ENCODE peak calls at places on chromosomes 12 and 14, in six cellular contexts. T, O, Y, R, U and H are unnamed samples.

GRCh38 chr12:122135437-122136031 is 38.5 kb downstream of the IL31 start:
- DNase-seq in T (no peak), O (no peak), Y (no peak), R (no peak), U (no peak), H (no peak)

GRCh38 chr12:107704056-107704455 is 18.5 kb downstream of the PWP1 start:
- DNase-seq in T (no peak), O (peak), Y (no peak), R (no peak), U (no peak), H (no peak)

GRCh38 chr14:32607399-32607798 is 278.3 kb downstream of the AKAP6 start:
- DNase-seq in T (no peak), O (peak), Y (no peak), R (no peak), U (no peak), H (no peak)

GRCh38 chr14:57389646-57390036 is 745 bp upstream of the NAA30 start:
- DNase-seq in T (no peak), O (no peak), Y (no peak), R (no peak), U (no peak), H (peak)

GRCh38 chr14:68538641-68539040 is 254.2 kb downstream of the ZFP36L1 start:
- DNase-seq in T (peak), O (no peak), Y (no peak), R (no peak), U (no peak), H (no peak)

GRCh38 chr14:25396128-25396527 is 346.2 kb upstream of the STXBP6 start:
- DNase-seq in T (no peak), O (no peak), Y (no peak), R (no peak), U (no peak), H (no peak)

GRCh38 chr12:93841671-93842070 is 164.5 kb downstream of the CRADD start:
- DNase-seq in T (no peak), O (no peak), Y (no peak), R (no peak), U (no peak), H (no peak)

GRCh38 chr14:77014004-77014604 is 14.4 kb downstream of the IRF2BPL start:
- DNase-seq in T (peak), O (peak), Y (peak), R (no peak), U (no peak), H (no peak)

GRCh38 chr12:104316936-104317335 is 13.4 kb downstream of the EID3 start:
- DNase-seq in T (no peak), O (no peak), Y (no peak), R (no peak), U (no peak), H (no peak)

GRCh38 chr12:104498211-104498801 is 41.6 kb downstream of the CHST11 start:
- DNase-seq in T (no peak), O (peak), Y (no peak), R (peak), U (no peak), H (peak)

GRCh38 chr14:26765768-26766550 is 168.1 kb upstream of the NOVA1 start:
- DNase-seq in T (peak), O (peak), Y (peak), R (no peak), U (peak), H (no peak)

GRCh38 chr12:49762468-49762847 is 21.1 kb downstream of the TMBIM6 start:
- DNase-seq in T (no peak), O (no peak), Y (no peak), R (no peak), U (no peak), H (no peak)

GRCh38 chr12:75478395-75478794 is 2.2 kb upstream of the GLIPR1 start:
- DNase-seq in T (no peak), O (peak), Y (no peak), R (no peak), U (no peak), H (peak)

GRCh38 chr12:55629058-55629841 is 7.4 kb upstream of the OR10P1 start:
- DNase-seq in T (no peak), O (no peak), Y (no peak), R (no peak), U (no peak), H (no peak)

GRCh38 chr12:111434680-111435338 is 29.1 kb downstream of the SH2B3 start:
- DNase-seq in T (no peak), O (peak), Y (peak), R (no peak), U (no peak), H (peak)
- H3K4me3 ChIP-seq in T (no peak), O (peak), Y (peak), R (no peak), U (no peak), H (peak)

GRCh38 chr12:34126805-34127204 is 104.5 kb downstream of the ALG10 start:
- DNase-seq in T (no peak), O (no peak), Y (no peak), R (no peak), U (no peak), H (no peak)

GRCh38 chr12:34124608-34125007 is 102.3 kb downstream of the ALG10 start:
- DNase-seq in T (no peak), O (no peak), Y (no peak), R (no peak), U (no peak), H (no peak)

GRCh38 chr12:34121360-34121759 is 99.1 kb downstream of the ALG10 start:
- DNase-seq in T (no peak), O (no peak), Y (no peak), R (no peak), U (no peak), H (no peak)

DNA sequence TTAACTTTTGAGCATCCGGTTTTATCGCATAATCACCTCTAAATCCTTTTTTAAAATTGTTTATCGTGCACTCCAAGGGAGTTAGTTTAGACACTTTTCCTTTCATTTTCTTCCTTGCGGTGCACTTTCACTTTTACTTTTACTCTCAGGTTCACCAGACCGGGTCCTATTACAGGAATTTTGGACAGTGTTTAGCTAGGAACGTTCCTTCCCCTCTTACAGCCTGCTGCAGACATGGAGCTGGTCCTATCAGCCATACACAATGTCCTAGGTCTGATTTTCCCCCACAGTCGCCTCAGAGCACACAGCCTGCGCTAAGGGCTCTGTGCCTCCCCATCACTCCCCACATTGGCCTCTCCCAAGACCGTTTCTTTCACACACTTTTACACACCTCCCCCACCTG is 103.9 kb downstream of the ALG10 start:
- DNase-seq in T (no peak), O (no peak), Y (no peak), R (no peak), U (no peak), H (peak)
- H3K4me3 ChIP-seq in T (no peak), O (no peak), Y (no peak), R (no peak), U (no peak), H (peak)

DNA sequence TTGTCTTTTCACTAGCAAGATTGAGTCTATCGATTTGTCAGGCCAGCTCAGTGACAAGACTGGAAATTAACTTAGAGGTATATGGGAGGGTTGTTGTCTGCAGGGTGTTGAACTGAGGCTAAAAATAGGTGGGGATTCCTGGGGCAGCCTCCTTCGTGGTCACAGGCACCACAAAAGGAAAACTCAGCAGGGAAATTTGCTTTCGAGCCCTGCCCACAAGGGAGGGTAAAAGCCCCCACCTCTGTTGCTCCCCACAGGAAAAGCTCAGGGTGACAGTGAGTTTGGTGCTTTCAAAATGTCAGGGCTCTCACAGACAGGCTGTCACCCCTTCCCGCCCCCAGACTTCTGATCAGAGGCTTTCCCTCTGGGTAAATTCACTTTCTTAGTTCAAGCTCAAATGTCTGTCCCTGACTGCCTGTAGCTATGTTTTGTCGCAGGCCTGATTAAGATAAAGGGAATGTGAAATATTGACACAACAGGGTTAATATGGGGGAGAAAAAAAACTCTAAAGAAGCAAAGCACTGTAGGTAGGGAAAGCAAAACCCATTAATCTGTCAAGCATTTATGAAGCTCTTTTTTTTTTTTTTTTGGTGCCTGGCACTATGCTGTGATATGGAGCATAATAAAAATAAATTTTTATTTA is 11.7 kb upstream of the NFKBIA start:
- DNase-seq in T (no peak), O (no peak), Y (no peak), R (no peak), U (no peak), H (peak)
- H3K4me3 ChIP-seq in T (no peak), O (no peak), Y (no peak), R (no peak), U (no peak), H (no peak)

GRCh38 chr12:125329239-125330238 is 264.3 kb downstream of the AACS start:
- DNase-seq in T (peak), O (peak), Y (no peak), R (no peak), U (no peak), H (no peak)

GRCh38 chr12:125336246-125336645 is 271.0 kb downstream of the AACS start:
- DNase-seq in T (no peak), O (no peak), Y (no peak), R (no peak), U (no peak), H (no peak)

GRCh38 chr12:125332900-125333299 is 267.7 kb downstream of the AACS start:
- DNase-seq in T (no peak), O (no peak), Y (no peak), R (no peak), U (no peak), H (no peak)

GRCh38 chr12:125330645-125331341 is 265.6 kb downstream of the AACS start:
- DNase-seq in T (peak), O (peak), Y (peak), R (peak), U (no peak), H (peak)

DNA sequence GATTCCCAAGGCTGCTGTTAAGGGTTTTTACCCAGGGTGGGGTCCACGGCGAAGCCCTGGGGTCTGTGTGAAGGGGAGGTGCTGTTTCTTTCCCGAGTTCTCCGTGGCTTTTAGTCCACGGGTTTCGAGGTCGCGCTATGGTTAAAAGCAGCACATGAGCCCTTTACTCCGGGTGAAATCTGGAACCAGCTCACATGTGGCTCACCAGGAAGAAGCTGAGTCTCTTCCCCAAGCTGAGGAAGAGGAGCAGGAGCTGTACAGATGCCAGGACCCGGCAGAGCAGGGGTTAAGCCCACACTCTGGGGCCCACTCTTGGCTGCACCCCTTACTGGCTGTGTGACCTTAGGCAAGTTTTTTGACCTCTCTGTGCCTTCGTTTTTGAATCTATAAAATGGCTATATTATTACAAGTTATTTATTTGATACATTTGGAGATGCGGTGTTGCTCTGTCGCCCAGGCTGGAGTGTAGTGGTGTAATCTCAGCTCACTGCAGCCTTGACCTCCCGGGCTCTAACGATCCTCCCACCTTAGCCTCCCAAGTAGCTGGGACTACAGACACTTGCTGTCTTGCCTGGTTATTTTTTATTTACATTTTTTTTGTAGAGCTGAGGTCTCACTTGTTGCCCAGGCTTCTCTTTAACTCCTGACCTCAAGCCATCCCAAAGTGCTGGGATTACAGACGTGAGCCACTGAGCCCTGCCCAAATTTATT is 266.3 kb downstream of the AACS start:
- DNase-seq in T (no peak), O (no peak), Y (no peak), R (no peak), U (no peak), H (no peak)
- H3K4me3 ChIP-seq in T (peak), O (peak), Y (peak), R (no peak), U (peak), H (no peak)

GRCh38 chr14:104530651-104531050 is 48.9 kb upstream of the C14orf180 start:
- DNase-seq in T (no peak), O (no peak), Y (no peak), R (no peak), U (no peak), H (no peak)
- H3K4me3 ChIP-seq in T (no peak), O (no peak), Y (no peak), R (no peak), U (no peak), H (no peak)

GRCh38 chr14:60349663-60350365 is 100.8 kb downstream of the PPM1A start:
- DNase-seq in T (peak), O (peak), Y (no peak), R (peak), U (peak), H (peak)
- H3K4me3 ChIP-seq in T (peak), O (no peak), Y (peak), R (no peak), U (no peak), H (no peak)

DNA sequence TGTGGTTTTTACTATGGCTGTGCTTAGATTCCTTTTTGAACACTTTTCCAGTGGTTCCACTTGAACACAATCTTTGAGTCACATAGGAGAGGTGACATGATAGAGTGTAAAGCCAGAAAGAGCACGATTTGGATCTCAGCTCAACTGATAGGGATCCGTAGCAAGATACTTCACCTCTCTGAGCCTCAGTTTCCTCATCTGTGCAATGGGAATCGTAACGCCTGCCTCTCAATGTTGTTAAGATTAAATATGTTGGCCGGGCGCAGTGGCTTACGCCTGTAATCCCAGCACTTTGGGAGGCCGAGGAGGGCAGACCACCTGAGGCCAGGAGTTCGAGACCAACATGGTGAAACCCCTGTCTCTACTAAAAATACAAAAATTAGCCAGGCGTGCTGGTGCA is 590 bp upstream of the BCL2L14 start:
- DNase-seq in T (no peak), O (no peak), Y (no peak), R (no peak), U (no peak), H (no peak)
- H3K4me3 ChIP-seq in T (no peak), O (no peak), Y (no peak), R (no peak), U (no peak), H (no peak)